ENCODE peak calls at places on chromosomes 16 and 17, in six cellular contexts. B is AG08395, V is NCI-H1417, X is HEK293T, F is GM06990, U is islet precursor cell. G is an unnamed sample.

GRCh38 chr17:73616120-73616872 is 27.9 kb downstream of the SDK2 start:
- DNase-seq in X (no peak), V (no peak), U (peak; percentile 74), B (no peak), F (no peak), G (no peak)

GRCh38 chr16:64397042-64397441 is 724.8 kb downstream of the CDH11 start:
- DNase-seq in V (no peak), U (no peak), B (no peak), F (no peak), X (no peak), G (no peak)

GRCh38 chr17:1882836-1883235 is 53.0 kb downstream of the RPA1 start:
- DNase-seq in F (no peak), V (peak; percentile 4), B (peak; percentile 60), U (peak; percentile 64), X (peak; percentile 51), G (peak; percentile 53)

GRCh38 chr17:31562447-31562846 is 171.0 kb downstream of the RAB11FIP4 start:
- DNase-seq in X (no peak), B (no peak), V (no peak), U (no peak), F (no peak), G (no peak)

GRCh38 chr17:46061435-46061834 is 62.4 kb downstream of the STH start:
- DNase-seq in F (no peak), V (peak; percentile 10), B (peak; percentile 23), U (no peak), X (peak; percentile 38), G (no peak)

GRCh38 chr16:11303405-11304138 is 22.4 kb upstream of the PRM1 start:
- DNase-seq in V (peak; percentile 40), X (no peak), U (no peak), F (no peak), B (no peak), G (no peak)

GRCh38 chr16:68900009-68900408 is 56.7 kb downstream of the TANGO6 start:
- DNase-seq in B (no peak), X (no peak), U (no peak), F (no peak), V (no peak), G (no peak)

GRCh38 chr16:9048302-9048700 is 43.1 kb upstream of the HAPSTR1 start:
- DNase-seq in V (no peak), X (no peak), F (no peak), B (no peak), U (peak; percentile 57), G (no peak)

GRCh38 chr17:38418693-38419507 is 9.4 kb upstream of the ARHGAP23 start:
- DNase-seq in B (no peak), U (peak; percentile 73), V (peak; percentile 41), X (peak; percentile 27), F (no peak), G (no peak)

GRCh38 chr16:3120435-3120834 is 8.0 kb downstream of the ZNF205 start:
- DNase-seq in F (no peak), V (no peak), B (no peak), X (no peak), U (no peak), G (no peak)

GRCh38 chr16:81035975-81036750 is 521 bp downstream of the ATMIN start:
- DNase-seq in X (peak; percentile 60), B (peak; percentile 29), F (peak; percentile 68), V (peak; percentile 14), U (peak; percentile 61), G (peak; percentile 42)

GRCh38 chr16:88633684-88634140 is 4.7 kb upstream of the IL17C start:
- DNase-seq in B (peak; percentile 36), V (no peak), U (peak; percentile 92), F (no peak), X (no peak), G (no peak)

GRCh38 chr17:62186841-62187240 is 121.8 kb upstream of the MED13 start:
- DNase-seq in V (no peak), X (no peak), B (no peak), F (no peak), U (no peak), G (no peak)

GRCh38 chr17:30950669-30951399 is 20.0 kb upstream of the RNF135 start:
- DNase-seq in V (peak; percentile 28), B (peak; percentile 81), U (no peak), X (no peak), F (no peak), G (peak; percentile 94)

GRCh38 chr17:61399131-61400057 is at the start of gene TBX2:
- DNase-seq in F (no peak), B (peak; percentile 77), X (peak; percentile 89), U (peak; percentile 87), V (no peak), G (peak; percentile 98)

GRCh38 chr16:1823821-1824220 is 2.8 kb downstream of the HAGH start:
- DNase-seq in X (no peak), F (peak; percentile 34), U (peak; percentile 69), V (no peak), B (peak; percentile 39), G (peak; percentile 34)

GRCh38 chr17:39563476-39563875 is 44.2 kb downstream of the NEUROD2 start:
- DNase-seq in F (no peak), B (no peak), V (peak; percentile 11), U (no peak), X (no peak), G (no peak)

GRCh38 chr17:17750881-17751280 is 69.6 kb downstream of the RAI1 start:
- DNase-seq in X (no peak), B (no peak), F (peak; percentile 67), U (no peak), V (no peak), G (no peak)

GRCh38 chr17:66373079-66373478 is 70.7 kb downstream of the PRKCA start:
- DNase-seq in F (no peak), U (no peak), B (no peak), X (no peak), V (no peak), G (no peak)

GRCh38 chr17:81401727-81402529 is 6.7 kb downstream of the BAHCC1 start:
- DNase-seq in V (peak; percentile 13), X (peak; percentile 42), F (no peak), U (peak; percentile 88), B (no peak), G (peak; percentile 73)

GRCh38 chr16:2773188-2773968 is 3.7 kb downstream of the ELOB start:
- DNase-seq in U (no peak), X (no peak), V (no peak), F (no peak), B (no peak), G (no peak)

G was measured in hepatic stellate cell.